ENCODE peak calls at places on chromosomes 11 and 22, in five cellular contexts. D is H1, S is tibial nerve, R is upper lobe of left lung, V is HepG2. Y is an unnamed sample.

GRCh38 chr11:31641477-31642062 is 132.0 kb downstream of the ELP4 start:
- DNase-seq in D (peak), S (no peak), R (peak), V (peak), Y (peak)

GRCh38 chr22:28129319-28129962 is 210.4 kb upstream of the PITPNB start:
- DNase-seq in D (no peak), S (no peak), R (peak), V (no peak), Y (no peak)

GRCh38 chr11:92225563-92226308 is 1.1 kb downstream of the FAT3 start:
- DNase-seq in D (peak), S (no peak), R (no peak), V (no peak), Y (no peak)

GRCh38 chr11:70646272-70647049 is 248.1 kb downstream of the CTTN start:
- DNase-seq in D (no peak), S (no peak), R (no peak), V (no peak), Y (no peak)

GRCh38 chr11:7969756-7970646 is 4.8 kb upstream of the NLRP10 start:
- DNase-seq in D (no peak), S (no peak), R (no peak), V (no peak), Y (no peak)

GRCh38 chr11:105211806-105212531 is 72.4 kb upstream of the CARD18 start:
- DNase-seq in D (no peak), S (no peak), R (no peak), V (no peak), Y (no peak)

GRCh38 chr11:94885133-94885532 is 88.2 kb downstream of the CWC15 start:
- DNase-seq in D (no peak), S (no peak), R (no peak), V (no peak), Y (no peak)

GRCh38 chr11:47342036-47342803 is 10.3 kb downstream of the MYBPC3 start:
- DNase-seq in D (no peak), S (no peak), R (no peak), V (no peak), Y (no peak)

GRCh38 chr11:114061053-114062049 is 1.8 kb downstream of the ZBTB16 start:
- DNase-seq in D (peak), S (no peak), R (peak), V (no peak), Y (no peak)

GRCh38 chr11:86806903-86807302 is 6.6 kb downstream of the PRSS23 start:
- DNase-seq in D (no peak), S (no peak), R (no peak), V (no peak), Y (no peak)

GRCh38 chr22:17368727-17369552 is at the start of gene CECR2:
- DNase-seq in D (peak), S (peak), R (peak), V (no peak), Y (peak)

DNA sequence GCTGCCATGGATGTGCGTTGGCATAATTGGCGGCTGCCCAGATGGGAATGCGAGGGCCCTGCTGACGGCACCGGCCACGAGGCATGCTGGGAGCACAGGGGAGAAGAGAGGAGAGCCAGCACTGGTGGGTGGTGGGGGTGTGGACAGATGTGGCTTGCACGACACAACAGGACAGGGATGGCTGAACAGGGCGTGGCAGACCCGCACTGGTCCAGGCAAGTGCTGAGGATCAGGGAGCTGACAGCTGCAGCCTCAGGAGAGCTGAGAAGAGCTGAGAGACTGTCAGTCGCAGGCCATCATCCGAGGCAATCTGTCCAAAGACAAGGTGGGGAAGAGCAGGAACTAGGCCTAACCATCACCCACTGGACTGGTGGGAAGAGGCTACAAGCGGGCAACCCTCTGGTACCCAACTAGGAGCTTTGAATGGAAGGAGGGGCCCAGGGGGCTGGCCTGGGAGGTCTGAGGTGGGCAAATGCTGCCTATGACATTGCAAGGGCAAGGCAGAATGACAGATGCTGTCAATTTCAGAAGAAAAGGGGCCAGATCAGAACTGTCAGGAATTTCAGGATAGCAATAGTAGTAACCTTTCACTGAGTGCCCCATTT is 2.4 kb downstream of the GNB1L start:
- DNase-seq in D (no peak), S (no peak), R (no peak), V (no peak), Y (no peak)
- H3K4me3 ChIP-seq in D (no peak), S (no peak), R (no peak), V (no peak), Y (no peak)

GRCh38 chr11:12989428-12990242 is 19.5 kb upstream of the RASSF10 start:
- DNase-seq in D (no peak), S (no peak), R (no peak), V (no peak), Y (no peak)
- TF ChIP-seq EP300 in D (no peak), S (no peak), R (no peak), V (no peak), Y (no peak)

DNA sequence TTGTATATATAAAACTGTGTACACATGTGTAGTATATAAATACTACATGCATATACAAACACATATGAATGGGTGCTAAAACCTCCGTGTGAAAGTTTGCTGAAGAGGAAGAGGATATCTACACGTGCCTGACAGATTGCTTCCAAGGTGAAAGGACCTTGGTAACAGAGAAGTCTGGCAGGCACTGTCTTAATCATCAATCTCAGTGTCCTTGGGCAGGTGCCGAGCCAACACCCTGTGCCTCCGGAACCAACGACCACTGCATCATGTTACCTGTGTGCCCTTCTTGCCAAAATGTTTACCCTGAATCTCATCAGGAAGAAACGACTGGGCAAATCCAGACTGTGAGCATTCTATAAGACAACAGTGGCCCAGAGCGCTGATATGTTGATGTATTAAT is 15.0 kb downstream of the NAP1L4 start:
- DNase-seq in D (no peak), S (no peak), R (no peak), V (no peak), Y (no peak)
- H3K4me3 ChIP-seq in D (no peak), S (no peak), R (no peak), V (no peak), Y (no peak)

GRCh38 chr11:35712533-35712932 is 50.0 kb downstream of the TRIM44 start:
- DNase-seq in D (no peak), S (no peak), R (no peak), V (no peak), Y (no peak)

GRCh38 chr11:35717520-35717919 is 54.9 kb downstream of the TRIM44 start:
- DNase-seq in D (no peak), S (no peak), R (no peak), V (no peak), Y (no peak)

GRCh38 chr11:35717043-35717442 is 54.5 kb downstream of the TRIM44 start:
- DNase-seq in D (peak), S (no peak), R (no peak), V (no peak), Y (no peak)

GRCh38 chr11:35715649-35716048 is 53.1 kb downstream of the TRIM44 start:
- DNase-seq in D (no peak), S (no peak), R (no peak), V (no peak), Y (no peak)

DNA sequence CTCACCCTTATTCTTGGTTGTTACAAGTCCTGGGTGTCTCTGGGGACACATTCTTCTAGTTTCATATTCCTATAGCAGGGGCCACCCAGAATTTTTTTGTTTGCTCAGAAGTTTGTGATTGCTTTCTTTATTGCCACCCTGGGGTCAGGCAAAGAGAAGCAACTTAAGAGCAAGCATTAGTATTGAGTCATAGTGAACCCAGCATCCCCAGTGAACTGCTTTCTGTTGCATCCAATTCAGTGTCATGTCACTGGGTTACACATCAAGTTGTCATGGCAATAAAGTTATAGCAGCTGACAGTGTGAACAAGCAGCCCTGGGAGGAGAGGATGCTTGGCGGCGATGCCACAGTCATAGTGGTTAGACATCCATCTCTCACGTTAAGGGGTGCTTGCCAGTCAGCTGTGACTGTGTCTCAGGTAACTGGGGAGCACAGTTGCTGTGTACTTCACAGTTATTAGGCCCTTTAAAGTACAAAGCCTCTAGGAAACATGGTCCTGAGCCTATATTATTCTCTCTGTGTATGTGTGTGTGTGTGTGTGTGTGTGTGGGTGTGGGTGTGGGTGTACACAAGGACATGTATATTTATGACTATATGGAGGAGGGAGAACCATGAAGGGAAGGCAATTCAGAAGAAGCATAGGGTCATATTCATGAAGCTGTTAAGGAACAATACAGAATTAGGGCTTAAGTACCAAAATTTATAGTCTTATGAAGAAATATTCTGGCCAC is 52.5 kb downstream of the TRIM44 start:
- DNase-seq in D (no peak), S (no peak), R (no peak), V (no peak), Y (no peak)
- TF ChIP-seq EP300 in D (no peak), S (no peak), R (no peak), V (no peak), Y (no peak)

DNA sequence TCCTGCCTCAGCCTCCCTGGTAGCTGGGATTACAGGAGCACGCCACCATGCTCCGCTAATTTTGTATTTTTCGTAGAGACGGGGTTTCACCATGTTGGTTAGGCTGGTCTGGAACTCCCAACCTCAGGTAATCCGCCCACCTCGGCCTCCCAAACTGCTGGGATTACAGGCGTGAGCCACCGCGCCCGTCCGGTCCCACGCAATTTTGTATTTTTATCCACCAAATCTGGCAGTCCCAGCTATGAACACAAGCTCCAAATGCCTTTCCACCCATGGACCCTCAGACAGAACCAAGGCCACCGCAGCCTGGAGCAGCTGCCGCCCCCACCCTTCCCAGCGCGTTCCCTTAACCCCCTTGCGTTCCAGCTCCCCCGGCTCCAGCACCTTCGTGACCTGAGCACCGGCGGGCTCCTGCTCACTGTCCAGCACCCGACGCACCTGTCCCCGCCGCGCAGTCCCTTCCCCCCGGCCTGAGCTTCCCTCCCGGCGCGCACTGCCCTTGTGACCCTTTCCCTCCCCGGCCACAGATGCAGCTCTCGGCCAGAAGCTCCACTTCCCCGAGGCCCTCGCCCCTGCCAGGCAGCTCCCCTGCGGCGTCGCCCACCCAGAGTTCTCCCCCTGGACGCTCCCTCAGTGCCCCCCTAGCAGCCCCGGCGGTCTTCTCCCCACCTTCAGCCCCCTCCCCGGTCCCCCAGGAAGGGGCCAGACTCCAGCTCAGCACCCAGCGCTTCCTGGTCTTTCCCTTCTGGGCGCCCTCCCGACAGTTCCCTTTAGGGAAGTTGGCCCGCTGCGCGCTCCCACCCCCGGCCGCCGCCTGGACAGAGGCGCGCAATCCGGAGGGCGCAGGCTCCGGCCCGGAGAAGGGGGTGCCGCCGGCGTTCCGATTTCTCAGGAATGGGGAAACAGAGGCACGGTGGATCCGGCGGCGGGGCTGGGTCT is 5.6 kb upstream of the ZBED4 start:
- DNase-seq in D (peak), S (no peak), R (peak), V (no peak), Y (peak)
- H3K4me3 ChIP-seq in D (peak), S (peak), R (peak), V (peak), Y (peak)

DNA sequence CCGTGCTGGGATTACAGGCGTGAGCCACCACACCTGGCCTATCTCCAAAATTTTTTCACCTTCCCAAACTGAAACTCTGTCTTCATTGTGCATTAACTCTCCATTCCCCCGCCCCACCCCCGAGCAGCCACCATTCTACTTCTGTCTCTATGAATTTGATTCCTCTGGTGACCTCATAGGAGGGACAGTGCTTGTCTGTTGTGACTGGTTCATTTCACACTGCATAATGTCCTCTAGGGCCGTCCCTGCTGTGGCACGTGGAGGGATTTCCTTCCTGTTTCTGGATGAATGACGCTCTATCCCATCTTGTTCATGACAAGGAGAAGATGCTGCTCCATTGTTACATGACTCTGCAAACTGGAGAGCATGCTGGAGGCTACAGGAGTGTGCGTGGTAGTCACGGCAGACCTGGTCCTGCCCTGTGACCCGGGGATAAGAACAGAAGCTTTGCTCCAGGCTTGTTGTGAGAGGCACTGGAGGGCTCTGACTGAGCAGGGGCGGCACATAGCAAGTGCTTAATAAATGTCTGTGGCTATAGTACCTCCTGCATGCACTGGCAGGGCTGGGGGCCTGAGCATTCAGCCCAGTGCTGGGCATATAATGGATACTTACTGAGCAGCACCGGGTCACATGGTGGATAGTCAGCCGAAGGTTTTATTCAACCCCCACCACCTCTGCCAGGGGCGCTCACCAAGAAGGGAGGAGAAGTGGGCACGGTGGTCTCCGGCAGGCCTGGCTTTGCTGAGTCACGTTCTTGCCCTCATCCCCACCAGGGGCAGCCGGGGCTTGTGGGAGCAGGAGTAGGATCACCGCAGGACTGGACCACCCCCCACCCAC is 61.2 kb downstream of the RTL6 start:
- DNase-seq in D (no peak), S (no peak), R (no peak), V (no peak), Y (no peak)
- TF ChIP-seq EP300 in D (no peak), S (no peak), R (no peak), V (no peak), Y (no peak)

GRCh38 chr22:41909290-41910049 is 5.4 kb downstream of the SHISA8 start:
- DNase-seq in D (peak), S (no peak), R (no peak), V (no peak), Y (no peak)

GRCh38 chr22:41911292-41911611 is 3.6 kb downstream of the SHISA8 start:
- DNase-seq in D (no peak), S (no peak), R (no peak), V (no peak), Y (no peak)

GRCh38 chr22:41910599-41911291 is 4.1 kb downstream of the SHISA8 start:
- DNase-seq in D (no peak), S (no peak), R (no peak), V (no peak), Y (no peak)

GRCh38 chr22:41908409-41909289 is 6.2 kb downstream of the SHISA8 start:
- DNase-seq in D (peak), S (no peak), R (no peak), V (no peak), Y (no peak)

GRCh38 chr22:41910050-41910598 is 4.8 kb downstream of the SHISA8 start:
- DNase-seq in D (peak), S (no peak), R (no peak), V (no peak), Y (no peak)
- H3K4me3 ChIP-seq in D (no peak), S (peak), R (peak), V (peak), Y (peak)

GRCh38 chr11:17412488-17413180 is 24.2 kb upstream of the KCNJ11 start:
- DNase-seq in D (no peak), S (no peak), R (no peak), V (no peak), Y (no peak)
- TF ChIP-seq EP300 in D (no peak), S (no peak), R (no peak), V (no peak), Y (no peak)

DNA sequence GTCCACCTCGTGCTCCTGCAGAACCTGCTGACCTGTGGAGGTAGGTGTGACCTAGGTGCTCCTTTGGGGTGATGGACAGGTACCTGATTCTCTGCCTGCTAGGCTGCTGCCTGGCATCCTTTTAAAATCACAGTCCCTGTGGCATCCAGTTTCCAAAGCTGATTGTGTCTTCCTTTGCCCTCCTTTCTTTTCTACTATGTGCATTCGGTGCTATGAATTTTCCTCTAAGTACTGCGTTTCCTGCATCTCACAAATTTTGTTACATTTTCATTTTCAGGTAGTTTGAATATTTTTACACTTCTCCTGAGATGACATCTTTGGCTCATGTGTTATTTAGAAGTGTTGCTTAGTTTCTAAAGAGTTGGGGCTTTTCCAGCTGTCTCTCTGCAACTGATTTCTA is 30.9 kb upstream of the PPP6R3 start:
- DNase-seq in D (no peak), S (no peak), R (no peak), V (no peak), Y (no peak)
- H3K4me3 ChIP-seq in D (no peak), S (no peak), R (no peak), V (no peak), Y (no peak)

GRCh38 chr11:69293087-69293486 is 868 bp upstream of the MYEOV start:
- DNase-seq in D (no peak), S (no peak), R (peak), V (no peak), Y (no peak)
- TF ChIP-seq EP300 in D (no peak), S (no peak), R (no peak), V (no peak), Y (no peak)